ENCODE peak calls at places on chromosomes 16 and 17, in nine cellular contexts. One of them, this sample, is unnamed.

GRCh38 chr16:19757026-19757425 is 39.0 kb downstream of the IQCK start:
- DNase-seq in EH: peak
- DNase-seq in foreskin fibroblast: no peak
- DNase-seq in thoracic aorta: no peak
- DNase-seq in NK-92 treated with Interleukin-12 subunit alpha and Interleukin-12 subunit beta, amount 100 ng/mL, for 24 hours: no peak
- DNase-seq in stomach: no peak
- DNase-seq in effector memory CD4-positive, alpha-beta T cell: no peak
- DNase-seq in left ventricle myocardium inferior: no peak
- DNase-seq in ELR: peak
- DNase-seq in this sample: no peak

GRCh38 chr17:55175788-55176425 is 88.9 kb upstream of the HLF start:
- DNase-seq in EH: no peak
- DNase-seq in foreskin fibroblast: no peak
- DNase-seq in thoracic aorta: no peak
- DNase-seq in NK-92 treated with Interleukin-12 subunit alpha and Interleukin-12 subunit beta, amount 100 ng/mL, for 24 hours: no peak
- DNase-seq in stomach: no peak
- DNase-seq in effector memory CD4-positive, alpha-beta T cell: no peak
- DNase-seq in left ventricle myocardium inferior: no peak
- DNase-seq in ELR: no peak
- DNase-seq in this sample: no peak

GRCh38 chr17:80798595-80799552 is 192.8 kb upstream of the CHMP6 start:
- DNase-seq in EH: no peak
- DNase-seq in foreskin fibroblast: no peak
- DNase-seq in thoracic aorta: no peak
- DNase-seq in NK-92 treated with Interleukin-12 subunit alpha and Interleukin-12 subunit beta, amount 100 ng/mL, for 24 hours: no peak
- DNase-seq in stomach: no peak
- DNase-seq in effector memory CD4-positive, alpha-beta T cell: no peak
- DNase-seq in left ventricle myocardium inferior: no peak
- DNase-seq in ELR: no peak
- DNase-seq in this sample: no peak

GRCh38 chr17:74842599-74843351 is 16.9 kb downstream of the GRIN2C start:
- DNase-seq in EH: peak
- DNase-seq in foreskin fibroblast: peak
- DNase-seq in thoracic aorta: no peak
- DNase-seq in NK-92 treated with Interleukin-12 subunit alpha and Interleukin-12 subunit beta, amount 100 ng/mL, for 24 hours: no peak
- DNase-seq in stomach: peak
- DNase-seq in effector memory CD4-positive, alpha-beta T cell: no peak
- DNase-seq in left ventricle myocardium inferior: peak
- DNase-seq in ELR: peak
- DNase-seq in this sample: peak

GRCh38 chr16:30867747-30868146 is 26.1 kb downstream of the BCL7C start:
- DNase-seq in EH: peak
- DNase-seq in foreskin fibroblast: no peak
- DNase-seq in thoracic aorta: no peak
- DNase-seq in NK-92 treated with Interleukin-12 subunit alpha and Interleukin-12 subunit beta, amount 100 ng/mL, for 24 hours: no peak
- DNase-seq in stomach: no peak
- DNase-seq in effector memory CD4-positive, alpha-beta T cell: no peak
- DNase-seq in left ventricle myocardium inferior: no peak
- DNase-seq in ELR: peak
- DNase-seq in this sample: no peak

GRCh38 chr16:18945233-18945632 is 19.0 kb upstream of the SMG1 start:
- DNase-seq in EH: no peak
- DNase-seq in foreskin fibroblast: no peak
- DNase-seq in thoracic aorta: no peak
- DNase-seq in NK-92 treated with Interleukin-12 subunit alpha and Interleukin-12 subunit beta, amount 100 ng/mL, for 24 hours: no peak
- DNase-seq in stomach: no peak
- DNase-seq in effector memory CD4-positive, alpha-beta T cell: no peak
- DNase-seq in left ventricle myocardium inferior: no peak
- DNase-seq in ELR: no peak
- DNase-seq in this sample: no peak

GRCh38 chr16:69397821-69398521 is 12.2 kb upstream of the TERF2 start:
- DNase-seq in EH: peak
- DNase-seq in foreskin fibroblast: peak
- DNase-seq in thoracic aorta: no peak
- DNase-seq in NK-92 treated with Interleukin-12 subunit alpha and Interleukin-12 subunit beta, amount 100 ng/mL, for 24 hours: no peak
- DNase-seq in stomach: no peak
- DNase-seq in effector memory CD4-positive, alpha-beta T cell: no peak
- DNase-seq in left ventricle myocardium inferior: no peak
- DNase-seq in ELR: peak
- DNase-seq in this sample: peak

GRCh38 chr16:9139965-9140364 is 48.5 kb downstream of the HAPSTR1 start:
- DNase-seq in EH: peak
- DNase-seq in foreskin fibroblast: no peak
- DNase-seq in thoracic aorta: no peak
- DNase-seq in NK-92 treated with Interleukin-12 subunit alpha and Interleukin-12 subunit beta, amount 100 ng/mL, for 24 hours: no peak
- DNase-seq in stomach: no peak
- DNase-seq in effector memory CD4-positive, alpha-beta T cell: no peak
- DNase-seq in left ventricle myocardium inferior: no peak
- DNase-seq in ELR: peak
- DNase-seq in this sample: no peak

GRCh38 chr16:50461400-50461760 is 86.8 kb upstream of the NKD1 start:
- DNase-seq in EH: no peak
- DNase-seq in foreskin fibroblast: no peak
- DNase-seq in thoracic aorta: no peak
- DNase-seq in NK-92 treated with Interleukin-12 subunit alpha and Interleukin-12 subunit beta, amount 100 ng/mL, for 24 hours: no peak
- DNase-seq in stomach: no peak
- DNase-seq in effector memory CD4-positive, alpha-beta T cell: no peak
- DNase-seq in left ventricle myocardium inferior: no peak
- DNase-seq in ELR: no peak
- DNase-seq in this sample: no peak

GRCh38 chr17:48181653-48182052 is 74.1 kb downstream of the SNX11 start:
- DNase-seq in EH: peak
- DNase-seq in foreskin fibroblast: peak
- DNase-seq in thoracic aorta: no peak
- DNase-seq in NK-92 treated with Interleukin-12 subunit alpha and Interleukin-12 subunit beta, amount 100 ng/mL, for 24 hours: no peak
- DNase-seq in stomach: no peak
- DNase-seq in effector memory CD4-positive, alpha-beta T cell: no peak
- DNase-seq in left ventricle myocardium inferior: no peak
- DNase-seq in ELR: peak
- DNase-seq in this sample: peak

GRCh38 chr17:8830141-8830540 is 31.0 kb upstream of the MFSD6L start:
- DNase-seq in EH: no peak
- DNase-seq in foreskin fibroblast: no peak
- DNase-seq in thoracic aorta: no peak
- DNase-seq in NK-92 treated with Interleukin-12 subunit alpha and Interleukin-12 subunit beta, amount 100 ng/mL, for 24 hours: no peak
- DNase-seq in stomach: no peak
- DNase-seq in effector memory CD4-positive, alpha-beta T cell: no peak
- DNase-seq in left ventricle myocardium inferior: no peak
- DNase-seq in ELR: no peak
- DNase-seq in this sample: no peak

GRCh38 chr16:11546522-11547485 is 39.9 kb downstream of the LITAF start:
- DNase-seq in EH: peak
- DNase-seq in foreskin fibroblast: peak
- DNase-seq in thoracic aorta: no peak
- DNase-seq in NK-92 treated with Interleukin-12 subunit alpha and Interleukin-12 subunit beta, amount 100 ng/mL, for 24 hours: no peak
- DNase-seq in stomach: no peak
- DNase-seq in effector memory CD4-positive, alpha-beta T cell: no peak
- DNase-seq in left ventricle myocardium inferior: no peak
- DNase-seq in ELR: peak
- DNase-seq in this sample: no peak

This sample was measured in colonic mucosa.